ENCODE peak calls at places on chromosomes 3 and 15, in eight cellular contexts. N is lower lobe of right lung, W is neural progenitor cell, A is cardiac muscle cell, R is IMR-90, J is A549, X is Peyer's patch, O is hepatocyte. U is an unnamed sample.

GRCh38 chr3:133910422-133910821 is 14.7 kb upstream of the RAB6B start:
- DNase-seq in N (no peak), W (no peak), A (no peak), R (no peak), J (no peak), X (no peak), O (no peak), U (no peak)

GRCh38 chr3:194537732-194538247 is 51.0 kb upstream of the ATP13A3 start:
- DNase-seq in N (no peak), W (no peak), A (peak; percentile 71), R (peak; percentile 87), J (no peak), X (no peak), O (no peak), U (no peak)

GRCh38 chr3:178434206-178434805 is 101.9 kb upstream of the KCNMB2 start:
- DNase-seq in N (no peak), W (no peak), A (peak; percentile 33), R (no peak), J (no peak), X (no peak), O (no peak), U (no peak)

GRCh38 chr15:64067564-64068030 is 21.3 kb upstream of the DAPK2 start:
- DNase-seq in N (no peak), W (peak; percentile 81), A (peak; percentile 66), R (peak; percentile 44), J (peak; percentile 80), X (peak; percentile 87), O (peak; percentile 82), U (no peak)

GRCh38 chr15:68271854-68272471 is 5.6 kb upstream of the FEM1B start:
- DNase-seq in N (no peak), W (peak; percentile 31), A (peak; percentile 46), R (peak; percentile 92), J (peak; percentile 77), X (no peak), O (peak; percentile 65), U (no peak)

GRCh38 chr3:156790141-156790540 is 36.0 kb upstream of the LEKR1 start:
- DNase-seq in N (no peak), W (no peak), A (no peak), R (no peak), J (no peak), X (no peak), O (no peak), U (no peak)

GRCh38 chr15:74376825-74377581 is 9.6 kb upstream of the CYP11A1 start:
- DNase-seq in N (no peak), W (no peak), A (no peak), R (no peak), J (no peak), X (no peak), O (no peak), U (no peak)

GRCh38 chr3:12393894-12394293 is 90.4 kb upstream of the TSEN2 start:
- DNase-seq in N (no peak), W (no peak), A (peak; percentile 97), R (peak; percentile 87), J (no peak), X (no peak), O (peak; percentile 11), U (no peak)

GRCh38 chr15:25508369-25509002 is 69.7 kb upstream of the UBE3A start:
- DNase-seq in N (no peak), W (peak; percentile 68), A (peak; percentile 56), R (peak; percentile 64), J (peak; percentile 6), X (no peak), O (peak; percentile 51), U (no peak)

GRCh38 chr3:32430900-32431299 is 39.2 kb downstream of the CMTM7 start:
- DNase-seq in N (no peak), W (no peak), A (no peak), R (no peak), J (no peak), X (no peak), O (no peak), U (no peak)

GRCh38 chr3:27681249-27681748 is 40.8 kb downstream of the EOMES start:
- DNase-seq in N (no peak), W (peak; percentile 73), A (peak; percentile 89), R (peak; percentile 83), J (peak; percentile 80), X (no peak), O (peak; percentile 81), U (no peak)

GRCh38 chr3:197539651-197540051 is 16.1 kb downstream of the BDH1 start:
- DNase-seq in N (no peak), W (no peak), A (no peak), R (no peak), J (no peak), X (peak; percentile 61), O (peak; percentile 63), U (no peak)

GRCh38 chr3:186783731-186784515 is 546 bp downstream of the EIF4A2 start:
- DNase-seq in N (peak; percentile 91), W (peak; percentile 90), A (peak; percentile 82), R (peak; percentile 64), J (peak; percentile 26), X (peak; percentile 92), O (peak; percentile 92), U (peak; percentile 96)

GRCh38 chr3:180284331-180285110 is 247.8 kb upstream of the PEX5L start:
- DNase-seq in N (no peak), W (no peak), A (no peak), R (peak; percentile 50), J (no peak), X (no peak), O (no peak), U (no peak)

GRCh38 chr15:28994142-28994829 is 108.5 kb downstream of the APBA2 start:
- DNase-seq in N (no peak), W (no peak), A (no peak), R (no peak), J (no peak), X (no peak), O (no peak), U (no peak)

GRCh38 chr3:113717818-113718217 is 21.4 kb upstream of the USF3 start:
- DNase-seq in N (no peak), W (no peak), A (no peak), R (no peak), J (no peak), X (no peak), O (no peak), U (no peak)

GRCh38 chr3:87120850-87121249 is 106.3 kb upstream of the CHMP2B start:
- DNase-seq in N (no peak), W (peak; percentile 59), A (no peak), R (no peak), J (no peak), X (no peak), O (no peak), U (no peak)

GRCh38 chr3:195892355-195893120 is 15.8 kb downstream of the TNK2 start:
- DNase-seq in N (no peak), W (peak; percentile 56), A (peak; percentile 78), R (peak; percentile 71), J (no peak), X (no peak), O (peak; percentile 78), U (peak; percentile 83)

GRCh38 chr15:74793135-74794028 is 11.5 kb downstream of the CSK start:
- DNase-seq in N (no peak), W (no peak), A (peak; percentile 30), R (no peak), J (no peak), X (peak; percentile 83), O (no peak), U (no peak)

GRCh38 chr15:39629376-39629775 is 48.5 kb downstream of the THBS1 start:
- DNase-seq in N (no peak), W (no peak), A (peak; percentile 54), R (peak; percentile 43), J (no peak), X (peak; percentile 82), O (peak; percentile 23), U (peak; percentile 61)

GRCh38 chr15:60844431-60845174 is 365.7 kb upstream of the ICE2 start:
- DNase-seq in N (no peak), W (no peak), A (no peak), R (no peak), J (no peak), X (peak; percentile 79), O (no peak), U (no peak)

DNA sequence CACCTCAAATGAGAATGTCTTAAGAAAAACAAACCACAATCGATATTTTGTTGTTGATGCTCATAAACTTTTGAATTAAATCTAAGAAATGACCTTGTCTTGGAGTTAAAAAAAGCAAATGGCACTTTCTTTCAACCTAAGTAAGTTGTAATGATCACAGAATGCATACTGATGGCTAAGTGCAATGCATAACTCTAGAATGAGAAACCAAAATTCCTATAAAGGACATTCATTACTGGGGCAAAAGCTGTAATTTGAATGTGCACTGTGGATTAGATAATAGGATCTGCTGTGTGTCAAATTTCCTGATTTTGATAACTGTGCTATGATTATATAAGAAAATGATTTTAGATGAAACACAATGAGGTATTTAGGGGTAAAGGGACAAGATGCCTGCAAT is 14.3 kb downstream of the SIAH2 start:
- DNase-seq in N (no peak), W (no peak), A (no peak), R (no peak), J (no peak), X (no peak), O (no peak), U (no peak)
- H3K4me1 ChIP-seq in N (peaks cover 63% of the 10 kb centered on the region), W (peaks cover 11% of the 10 kb centered on the region), A (peaks cover 7% of the 10 kb centered on the region), R (peaks cover 16% of the 10 kb centered on the region), J (peaks cover 39% of the 10 kb centered on the region), X (peaks cover 2% of the 10 kb centered on the region), O (peaks cover 56% of the 10 kb centered on the region), U (peaks cover 30% of the 10 kb centered on the region)

GRCh38 chr15:40823572-40824343 is 4.8 kb downstream of the PPP1R14D start:
- DNase-seq in N (no peak), W (no peak), A (no peak), R (no peak), J (no peak), X (no peak), O (no peak), U (no peak)
- H3K9me3 ChIP-seq in N (no peaks in the 10 kb centered on the region), W (no peaks in the 10 kb centered on the region), A (no peaks in the 10 kb centered on the region), R (no peaks in the 10 kb centered on the region), J (no peaks in the 10 kb centered on the region), X (no peaks in the 10 kb centered on the region), O (no peaks in the 10 kb centered on the region), U (no peaks in the 10 kb centered on the region)

GRCh38 chr3:4974154-4974553 is 5.1 kb upstream of the BHLHE40 start:
- DNase-seq in N (no peak), W (no peak), A (no peak), R (no peak), J (no peak), X (no peak), O (no peak), U (no peak)

GRCh38 chr3:4977001-4977888 is 2.0 kb upstream of the BHLHE40 start:
- DNase-seq in N (peak; percentile 87), W (peak; percentile 64), A (peak; percentile 88), R (peak; percentile 84), J (peak; percentile 62), X (peak; percentile 89), O (peak; percentile 90), U (peak; percentile 96)

GRCh38 chr3:4978259-4978965 is 825 bp upstream of the BHLHE40 start:
- DNase-seq in N (peak; percentile 99), W (peak; percentile 76), A (peak; percentile 100), R (peak; percentile 97), J (peak; percentile 94), X (peak; percentile 96), O (peak; percentile 97), U (peak; percentile 100)

GRCh38 chr3:4977889-4978258 is 1.4 kb upstream of the BHLHE40 start:
- DNase-seq in N (no peak), W (no peak), A (no peak), R (no peak), J (no peak), X (no peak), O (no peak), U (no peak)

GRCh38 chr3:4976109-4976508 is 3.1 kb upstream of the BHLHE40 start:
- DNase-seq in N (peak; percentile 79), W (peak; percentile 60), A (peak; percentile 78), R (peak; percentile 63), J (peak; percentile 78), X (peak; percentile 73), O (peak; percentile 72), U (no peak)
- H3K4me1 ChIP-seq in N (peaks cover 17% of the 10 kb centered on the region), W (peaks cover 7% of the 10 kb centered on the region), A (peaks cover 17% of the 10 kb centered on the region), R (peaks cover 5% of the 10 kb centered on the region), J (peaks cover 18% of the 10 kb centered on the region), X (no peaks in the 10 kb centered on the region), O (peaks cover 8% of the 10 kb centered on the region), U (peaks cover 15% of the 10 kb centered on the region)

GRCh38 chr3:184730924-184731323 is 19.1 kb upstream of the MAGEF1 start:
- DNase-seq in N (no peak), W (no peak), A (no peak), R (no peak), J (no peak), X (peak; percentile 7), O (no peak), U (no peak)
- H3K9me3 ChIP-seq in N (no peaks in the 10 kb centered on the region), W (no peaks in the 10 kb centered on the region), A (no peaks in the 10 kb centered on the region), R (no peaks in the 10 kb centered on the region), J (no peaks in the 10 kb centered on the region), X (no peaks in the 10 kb centered on the region), O (no peaks in the 10 kb centered on the region), U (no peaks in the 10 kb centered on the region)